ENCODE peak calls at places on chromosomes 1 and 21, in ten cellular contexts. W is naive B cell, P is SJCRH30, K is prostate gland, H is HFFc6, V is tibial nerve, U is AG09319, E is thyroid gland, L is NCI-H510A, C is neural crest cell. B is an unnamed sample.

GRCh38 chr1:210822897-210823296 is 311.1 kb downstream of the KCNH1 start:
- DNase-seq in V (no peak), C (no peak), U (no peak), L (no peak), P (no peak), E (peak), K (no peak), W (no peak), H (no peak), B (no peak)

GRCh38 chr1:40431385-40431784 is 18.9 kb upstream of the ZFP69B start:
- DNase-seq in V (no peak), E (no peak), H (no peak), P (no peak), W (no peak), K (no peak), U (no peak), L (no peak), C (no peak), B (no peak)

GRCh38 chr21:46515109-46515508 is 56.4 kb downstream of the DIP2A start:
- DNase-seq in K (peak), H (no peak), L (no peak), W (peak), U (peak), P (peak), C (no peak), E (peak), V (no peak), B (no peak)

GRCh38 chr1:209926045-209926444 is 12.0 kb upstream of the SYT14 start:
- DNase-seq in K (no peak), U (peak), H (peak), V (no peak), E (peak), L (no peak), C (no peak), P (peak), W (no peak), B (no peak)

GRCh38 chr1:998905-999796 is 746 bp downstream of the HES4 start:
- DNase-seq in L (peak), W (peak), K (no peak), U (no peak), C (no peak), H (no peak), P (peak), E (peak), V (no peak), B (no peak)

GRCh38 chr1:11280719-11281376 is 7.8 kb downstream of the UBIAD1 start:
- DNase-seq in V (no peak), W (peak), E (no peak), L (no peak), K (no peak), C (no peak), U (no peak), H (no peak), P (no peak), B (no peak)

GRCh38 chr1:2961661-2962060 is 59.6 kb upstream of the ACTRT2 start:
- DNase-seq in H (no peak), C (no peak), L (no peak), U (no peak), V (no peak), K (no peak), W (no peak), P (no peak), E (no peak), B (no peak)

GRCh38 chr1:145895471-145895870 is 9.8 kb upstream of the ANKRD35 start:
- DNase-seq in C (no peak), W (no peak), L (no peak), K (no peak), E (no peak), V (no peak), H (no peak), P (no peak), U (no peak), B (no peak)

GRCh38 chr1:174153085-174153824 is 6.1 kb upstream of the RABGAP1L start:
- DNase-seq in U (no peak), W (no peak), V (no peak), K (no peak), P (peak), L (no peak), H (peak), C (no peak), E (no peak), B (no peak)

GRCh38 chr1:99170516-99170915 is 93.8 kb upstream of the PLPPR4 start:
- DNase-seq in V (no peak), E (no peak), L (no peak), W (no peak), C (no peak), U (no peak), K (no peak), P (no peak), H (peak), B (no peak)

GRCh38 chr1:55965981-55966461 is 613.3 kb downstream of the PLPP3 start:
- DNase-seq in W (no peak), E (no peak), V (no peak), U (no peak), P (peak), K (peak), C (no peak), H (no peak), L (no peak), B (no peak)

GRCh38 chr1:226401407-226402303 is 6.2 kb downstream of the PARP1 start:
- DNase-seq in W (no peak), U (no peak), E (no peak), K (no peak), L (no peak), C (no peak), V (no peak), H (no peak), P (no peak), B (no peak)

GRCh38 chr1:68811806-68812205 is 314.9 kb upstream of the DEPDC1 start:
- DNase-seq in W (no peak), K (no peak), L (no peak), C (no peak), V (no peak), U (no peak), E (no peak), H (no peak), P (no peak), B (no peak)